ENCODE peak calls at places on chromosome 1, in seven cellular contexts. Y is T-helper 2 cell, D is upper lobe of left lung, L is T-helper 1 cell, I is T47D, W is epithelial cell of esophagus, N is glutamatergic neuron. J is an unnamed sample.
A peak's percentile ranks its signal among the peaks of the same experiment; 100 is the strongest.

GRCh38 chr1:63891211-63891610 is 117.4 kb downstream of the ROR1 start:
- DNase-seq in Y (no peak), D (no peak), L (no peak), I (no peak), W (no peak), N (no peak), J (no peak)

GRCh38 chr1:117095237-117095636 is 26.3 kb downstream of the TRIM45 start:
- DNase-seq in Y (no peak), D (no peak), L (no peak), I (no peak), W (no peak), N (no peak), J (no peak)

GRCh38 chr1:202162049-202162417 is 1.6 kb upstream of the PTPN7 start:
- DNase-seq in Y (no peak), D (peak; percentile 53), L (no peak), I (no peak), W (no peak), N (no peak), J (no peak)

GRCh38 chr1:241688940-241689368 is 36.9 kb downstream of the WDR64 start:
- DNase-seq in Y (no peak), D (no peak), L (no peak), I (no peak), W (peak; percentile 99), N (no peak), J (peak; percentile 99)

GRCh38 chr1:199305053-199305452 is 666.2 kb downstream of the PTPRC start:
- DNase-seq in Y (no peak), D (no peak), L (no peak), I (no peak), W (no peak), N (no peak), J (no peak)

GRCh38 chr1:228902781-228903572 is 167.7 kb downstream of the RHOU start:
- DNase-seq in Y (no peak), D (peak; percentile 68), L (no peak), I (peak; percentile 21), W (peak; percentile 81), N (no peak), J (peak; percentile 64)

GRCh38 chr1:30038134-30039025 is 685.0 kb downstream of the MATN1 start:
- DNase-seq in Y (no peak), D (no peak), L (no peak), I (no peak), W (no peak), N (no peak), J (no peak)

GRCh38 chr1:200699871-200700270 is 30.2 kb upstream of the DDX59 start:
- DNase-seq in Y (no peak), D (no peak), L (no peak), I (no peak), W (no peak), N (no peak), J (no peak)

GRCh38 chr1:19393051-19393450 is 80.9 kb downstream of the SLC66A1 start:
- DNase-seq in Y (no peak), D (no peak), L (no peak), I (no peak), W (no peak), N (no peak), J (no peak)

GRCh38 chr1:39877231-39877778 is 6.0 kb downstream of the TRIT1 start:
- DNase-seq in Y (no peak), D (no peak), L (no peak), I (no peak), W (no peak), N (no peak), J (no peak)

GRCh38 chr1:6560267-6560666 is 5.2 kb downstream of the TAS1R1 start:
- DNase-seq in Y (no peak), D (no peak), L (no peak), I (no peak), W (no peak), N (no peak), J (no peak)

GRCh38 chr1:15100369-15101111 is 53.0 kb upstream of the TMEM51 start:
- DNase-seq in Y (peak; percentile 26), D (peak; percentile 36), L (peak; percentile 15), I (peak; percentile 57), W (peak; percentile 67), N (peak; percentile 75), J (no peak)

GRCh38 chr1:234413485-234413884 is 40.2 kb downstream of the COA6 start:
- DNase-seq in Y (no peak), D (no peak), L (no peak), I (no peak), W (no peak), N (no peak), J (no peak)

GRCh38 chr1:113701429-113701828 is 57.9 kb downstream of the PHTF1 start:
- DNase-seq in Y (no peak), D (no peak), L (no peak), I (no peak), W (no peak), N (no peak), J (no peak)

GRCh38 chr1:230621290-230622022 is 20.8 kb upstream of the COG2 start:
- DNase-seq in Y (no peak), D (no peak), L (no peak), I (no peak), W (no peak), N (no peak), J (no peak)

GRCh38 chr1:70706381-70707173 is 295.5 kb downstream of the CTH start:
- DNase-seq in Y (no peak), D (no peak), L (no peak), I (no peak), W (no peak), N (peak; percentile 44), J (no peak)